ENCODE peak calls at places on chromosomes 2 and 18, in four cellular contexts. I is astrocyte of the spinal cord, D is cardiac fibroblast, U is fibroblast of the aortic adventitia. M is an unnamed sample.

GRCh38 chr2:144369416-144369815 is 150.5 kb downstream of the ZEB2 start:
- DNase-seq in D (no peak), U (no peak), I (no peak), M (no peak)

GRCh38 chr2:118979177-118979861 is 37.3 kb downstream of the MARCO start:
- DNase-seq in D (no peak), I (no peak), U (no peak), M (no peak)

GRCh38 chr2:219454217-219454616 is 19.6 kb downstream of the SPEG start:
- DNase-seq in D (no peak), U (no peak), I (peak; percentile 79), M (no peak)

GRCh38 chr2:144583741-144584453 is 64.0 kb upstream of the ZEB2 start:
- DNase-seq in I (peak; percentile 78), U (peak; percentile 89), D (peak; percentile 76), M (no peak)

GRCh38 chr2:191166111-191166755 is 15.4 kb upstream of the STAT4 start:
- DNase-seq in D (peak; percentile 77), I (peak; percentile 56), U (peak; percentile 77), M (no peak)

GRCh38 chr18:9719421-9719981 is 11.4 kb downstream of the RAB31 start:
- DNase-seq in U (peak; percentile 82), D (peak; percentile 82), I (peak; percentile 93), M (no peak)

GRCh38 chr18:58646334-58646862 is 17.5 kb upstream of the ALPK2 start:
- DNase-seq in U (no peak), I (no peak), D (no peak), M (no peak)

GRCh38 chr18:12005542-12006487 is 24.5 kb downstream of the IMPA2 start:
- DNase-seq in U (peak; percentile 27), I (no peak), D (no peak), M (no peak)

GRCh38 chr18:66728951-66729350 is 125.1 kb upstream of the CDH19 start:
- DNase-seq in D (no peak), I (no peak), U (no peak), M (no peak)

GRCh38 chr2:177783835-177784448 is 288.6 kb downstream of the PDE11A start:
- DNase-seq in U (peak; percentile 68), I (peak; percentile 76), D (peak; percentile 70), M (no peak)

GRCh38 chr2:233814063-233814435 is 35.9 kb downstream of the MROH2A start:
- DNase-seq in U (peak; percentile 14), D (no peak), I (no peak), M (no peak)

GRCh38 chr2:173708757-173709156 is 256.4 kb downstream of the SP3 start:
- DNase-seq in I (no peak), U (no peak), D (peak; percentile 19), M (no peak)

GRCh38 chr2:29052811-29053210 is 21.5 kb downstream of the PCARE start:
- DNase-seq in D (no peak), I (no peak), U (no peak), M (peak; percentile 65)
- TF ChIP-seq CTCF in D (no peak), I (no peak), U (no peak), M (no peak)

DNA sequence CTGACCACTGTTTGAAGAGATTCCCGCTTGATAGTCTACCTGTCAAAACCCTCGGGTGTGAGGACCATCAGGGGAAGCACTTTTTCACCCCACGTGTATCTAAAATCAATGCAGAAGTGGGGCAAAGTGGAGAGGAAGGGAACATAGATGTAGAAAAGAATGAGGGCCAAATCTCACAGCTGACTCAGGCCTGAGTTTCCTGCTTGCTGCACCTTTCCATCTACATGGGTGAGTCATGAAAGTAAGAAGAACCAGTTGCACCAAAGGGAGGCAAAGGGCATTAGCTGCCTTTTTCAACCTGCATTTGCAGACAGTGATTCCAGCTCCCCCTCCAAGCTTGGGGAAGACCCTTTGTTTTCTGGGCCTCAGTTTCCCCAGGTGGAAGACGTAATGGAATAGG is 100.2 kb upstream of the MYCN start:
- DNase-seq in U (no peak), D (no peak), I (no peak), M (no peak)
- TF ChIP-seq CTCF in U (no peak), D (no peak), I (no peak), M (no peak)

DNA sequence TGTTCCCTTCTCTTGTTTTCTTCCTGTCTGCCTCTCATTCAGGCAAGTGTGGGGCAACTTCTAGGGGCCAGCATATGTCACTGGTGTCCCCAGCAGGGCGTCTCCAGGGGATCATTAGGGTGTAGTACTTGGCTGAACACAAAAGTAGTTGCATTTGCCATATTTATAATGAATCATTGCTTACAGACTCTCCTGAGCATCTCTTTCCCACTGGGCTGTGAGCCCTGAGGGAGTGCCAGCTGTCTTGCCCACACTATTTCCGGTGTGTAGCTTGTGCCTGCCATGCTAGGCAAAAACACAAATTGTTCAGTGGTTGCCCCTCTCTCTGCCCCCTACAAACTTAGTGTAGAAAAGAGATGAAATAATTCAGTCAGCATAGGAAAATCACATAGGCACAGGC is 40.8 kb upstream of the SCLY start:
- DNase-seq in I (no peak), D (no peak), U (no peak), M (no peak)
- TF ChIP-seq CTCF in I (no peak), D (no peak), U (no peak), M (no peak)

GRCh38 chr2:202056611-202057010 is 16.4 kb upstream of the KIAA2012 start:
- DNase-seq in D (peak; percentile 22), I (no peak), U (peak; percentile 27), M (no peak)
- TF ChIP-seq CTCF in D (peak; percentile 24), I (peak; percentile 39), U (peak; percentile 37), M (no peak)